ENCODE peak calls at places on chromosomes 13 and 19, in five cellular contexts. U, S, P, J and W are unnamed samples.

GRCh38 chr13:82878536-82878935 is 1003.7 kb downstream of the SLITRK1 start:
- DNase-seq in U (no peak), S (no peak), P (no peak), J (peak; percentile 11), W (no peak)

GRCh38 chr19:11435833-11436313 is 438 bp downstream of the PRKCSH start:
- DNase-seq in U (no peak), S (no peak), P (no peak), J (no peak), W (no peak)

GRCh38 chr19:17627921-17628320 is 60.2 kb downstream of the UNC13A start:
- DNase-seq in U (no peak), S (no peak), P (no peak), J (no peak), W (no peak)

GRCh38 chr19:49415102-49415809 is 8.0 kb downstream of the PTH2 start:
- DNase-seq in U (no peak), S (no peak), P (no peak), J (no peak), W (no peak)

GRCh38 chr13:49610176-49610575 is 18.1 kb upstream of the ARL11 start:
- DNase-seq in U (no peak), S (no peak), P (no peak), J (no peak), W (no peak)

GRCh38 chr19:11814707-11815050 is 606 bp downstream of the ZNF440 start:
- DNase-seq in U (peak; percentile 31), S (no peak), P (no peak), J (no peak), W (no peak)

GRCh38 chr13:36681894-36682624 is 8.2 kb downstream of the SERTM1 start:
- DNase-seq in U (no peak), S (no peak), P (no peak), J (no peak), W (no peak)

GRCh38 chr19:28553005-28553404 is 659.9 kb downstream of the UQCRFS1 start:
- DNase-seq in U (no peak), S (no peak), P (no peak), J (no peak), W (no peak)

GRCh38 chr19:3123956-3124355 is 11.9 kb upstream of the GNA15 start:
- DNase-seq in U (no peak), S (no peak), P (no peak), J (no peak), W (no peak)

GRCh38 chr19:40936755-40937154 is 54.3 kb upstream of the CYP2B6 start:
- DNase-seq in U (no peak), S (no peak), P (no peak), J (no peak), W (no peak)

GRCh38 chr19:7505682-7506384 is 10.1 kb upstream of the ZNF358 start:
- DNase-seq in U (no peak), S (no peak), P (no peak), J (no peak), W (no peak)

GRCh38 chr13:29654384-29654783 is 58.9 kb upstream of the SLC7A1 start:
- DNase-seq in U (no peak), S (no peak), P (no peak), J (no peak), W (no peak)

GRCh38 chr19:34990578-34991192 is 9.4 kb upstream of the GRAMD1A start:
- DNase-seq in U (no peak), S (no peak), P (no peak), J (no peak), W (no peak)

GRCh38 chr19:56105090-56105701 is 15.9 kb downstream of the ZNF787 start:
- DNase-seq in U (peak; percentile 71), S (peak; percentile 15), P (no peak), J (peak; percentile 76), W (no peak)

GRCh38 chr13:31167490-31167889 is 5.8 kb upstream of the HSPH1 start:
- DNase-seq in U (no peak), S (no peak), P (no peak), J (no peak), W (no peak)

GRCh38 chr19:51921949-51922348 is 5.3 kb upstream of the ZNF613 start:
- DNase-seq in U (no peak), S (no peak), P (no peak), J (no peak), W (no peak)

GRCh38 chr13:102628559-102628958 is 31.8 kb downstream of the TPP2 start:
- DNase-seq in U (no peak), S (no peak), P (no peak), J (no peak), W (no peak)

GRCh38 chr19:46373573-46374359 is 26.9 kb downstream of the PPP5C start:
- DNase-seq in U (peak; percentile 47), S (no peak), P (no peak), J (no peak), W (no peak)

GRCh38 chr19:17794731-17795494 is at the start of gene B3GNT3:
- DNase-seq in U (no peak), S (no peak), P (no peak), J (no peak), W (no peak)

GRCh38 chr13:33182729-33183128 is 102.8 kb downstream of the STARD13 start:
- DNase-seq in U (no peak), S (no peak), P (no peak), J (no peak), W (no peak)

GRCh38 chr19:34263745-34264237 is 9.4 kb downstream of the GARRE1 start:
- DNase-seq in U (no peak), S (no peak), P (no peak), J (no peak), W (no peak)

GRCh38 chr19:2048959-2049740 is 1.9 kb downstream of the MKNK2 start:
- DNase-seq in U (no peak), S (no peak), P (no peak), J (no peak), W (no peak)

GRCh38 chr19:27794444-27795042 is 1418.4 kb downstream of the UQCRFS1 start:
- DNase-seq in U (no peak), S (no peak), P (no peak), J (no peak), W (no peak)

GRCh38 chr13:95643471-95643813 is 1.1 kb downstream of the DZIP1 start:
- DNase-seq in U (peak; percentile 65), S (no peak), P (no peak), J (no peak), W (no peak)

GRCh38 chr13:19845758-19846157 is 17.7 kb downstream of the ZMYM5 start:
- DNase-seq in U (no peak), S (no peak), P (no peak), J (peak; percentile 90), W (no peak)

GRCh38 chr19:33240181-33240771 is 14.6 kb upstream of the SLC7A10 start:
- DNase-seq in U (peak; percentile 61), S (no peak), P (no peak), J (no peak), W (no peak)

GRCh38 chr19:45492627-45493470 is 4.0 kb downstream of the RTN2 start:
- DNase-seq in U (peak; percentile 94), S (no peak), P (no peak), J (no peak), W (no peak)

GRCh38 chr13:27269114-27269665 is 1.4 kb upstream of the RASL11A start:
- DNase-seq in U (no peak), S (no peak), P (no peak), J (no peak), W (no peak)

GRCh38 chr19:1224847-1225246 is 13.0 kb downstream of the CBARP start:
- DNase-seq in U (no peak), S (no peak), P (no peak), J (no peak), W (no peak)

GRCh38 chr19:36114763-36115452 is at the start of gene POLR2I:
- DNase-seq in U (peak; percentile 100), S (peak; percentile 95), P (peak; percentile 98), J (peak; percentile 100), W (peak; percentile 100)

GRCh38 chr19:58117841-58118575 is 20.0 kb upstream of the ZSCAN18 start:
- DNase-seq in U (peak; percentile 80), S (no peak), P (no peak), J (no peak), W (no peak)

GRCh38 chr19:39497850-39498261 is 891 bp upstream of the DLL3 start:
- DNase-seq in U (peak; percentile 42), S (no peak), P (no peak), J (no peak), W (no peak)

GRCh38 chr13:28423010-28423409 is 71.9 kb downstream of the FLT1 start:
- DNase-seq in U (no peak), S (no peak), P (no peak), J (no peak), W (peak; percentile 31)

GRCh38 chr19:14114854-14115253 is 2.7 kb downstream of the PRKACA start:
- DNase-seq in U (no peak), S (no peak), P (no peak), J (no peak), W (no peak)

GRCh38 chr19:32831611-32832010 is 38.0 kb downstream of the SLC7A9 start:
- DNase-seq in U (no peak), S (no peak), P (no peak), J (no peak), W (no peak)

GRCh38 chr13:31962661-31963345 is 68.8 kb upstream of the FRY start:
- DNase-seq in U (no peak), S (no peak), P (no peak), J (no peak), W (no peak)

GRCh38 chr13:51324714-51325440 is 14.6 kb upstream of the SERPINE3 start:
- DNase-seq in U (no peak), S (no peak), P (no peak), J (no peak), W (no peak)

GRCh38 chr19:53140351-53140750 is 7.6 kb upstream of the ZNF415 start:
- DNase-seq in U (no peak), S (no peak), P (no peak), J (no peak), W (no peak)

GRCh38 chr19:12840091-12841079 is 2.1 kb downstream of the MAST1 start:
- DNase-seq in U (peak; percentile 91), S (no peak), P (no peak), J (no peak), W (no peak)